ENCODE peak calls at places on chromosome 11, in six cellular contexts. G, C, I, F, V and D are unnamed samples.

GRCh38 chr11:45301537-45302246 is 15.6 kb upstream of the SYT13 start:
- DNase-seq in I (no peak), C (no peak), G (no peak), V (no peak), F (no peak), D (no peak)

GRCh38 chr11:58506935-58507334 is 970 bp downstream of the OR5B21 start:
- DNase-seq in C (no peak), I (no peak), G (no peak), V (no peak), F (no peak), D (no peak)

GRCh38 chr11:19853016-19853415 is 140.4 kb downstream of the NAV2 start:
- DNase-seq in C (no peak), G (no peak), I (no peak), F (no peak), V (no peak), D (no peak)

GRCh38 chr11:65920035-65920802 is 993 bp downstream of the DRAP1 start:
- DNase-seq in I (no peak), F (no peak), V (no peak), G (peak; percentile 84), C (no peak), D (no peak)

GRCh38 chr11:113274708-113275582 is 39.4 kb upstream of the TTC12 start:
- DNase-seq in F (no peak), C (no peak), V (no peak), I (no peak), G (no peak), D (no peak)

GRCh38 chr11:61587951-61588695 is 7.2 kb upstream of the SYT7 start:
- DNase-seq in V (peak; percentile 80), F (peak; percentile 67), I (peak; percentile 22), C (peak; percentile 46), G (peak; percentile 80), D (no peak)

GRCh38 chr11:70145025-70145529 is 58.0 kb upstream of the FADD start:
- DNase-seq in V (no peak), C (no peak), F (no peak), I (no peak), G (no peak), D (no peak)

GRCh38 chr11:32430586-32431357 is 4.6 kb downstream of the WT1 start:
- DNase-seq in V (no peak), C (no peak), G (no peak), F (no peak), I (no peak), D (no peak)

GRCh38 chr11:106156290-106156937 is 79.0 kb downstream of the AASDHPPT start:
- DNase-seq in V (no peak), G (no peak), I (peak; percentile 37), C (peak; percentile 26), F (peak; percentile 34), D (peak; percentile 24)

GRCh38 chr11:134995746-134996145 is 583.7 kb upstream of the B3GAT1 start:
- DNase-seq in I (no peak), V (no peak), G (no peak), F (no peak), C (no peak), D (no peak)

GRCh38 chr11:84384637-84385227 is 1098.6 kb upstream of the CCDC90B start:
- DNase-seq in I (peak; percentile 44), G (no peak), F (peak; percentile 57), V (no peak), C (no peak), D (peak; percentile 65)

GRCh38 chr11:65960824-65961266 is 689 bp upstream of the SART1 start:
- DNase-seq in G (no peak), C (no peak), I (no peak), V (no peak), F (no peak), D (no peak)

GRCh38 chr11:70128435-70128906 is 50.4 kb downstream of the ANO1 start:
- DNase-seq in I (peak; percentile 52), C (peak; percentile 41), F (peak; percentile 74), V (peak; percentile 83), G (no peak), D (no peak)

GRCh38 chr11:13868710-13869403 is 93.7 kb upstream of the SPON1 start:
- DNase-seq in V (no peak), G (no peak), C (peak; percentile 68), F (no peak), I (no peak), D (no peak)

GRCh38 chr11:64809781-64810241 is 540 bp downstream of the MEN1 start:
- DNase-seq in G (no peak), F (peak; percentile 65), C (peak; percentile 12), I (no peak), V (no peak), D (no peak)

GRCh38 chr11:117332843-117333242 is 5.2 kb downstream of the CEP164 start:
- DNase-seq in F (no peak), C (no peak), I (no peak), V (no peak), G (no peak), D (no peak)

GRCh38 chr11:66080055-66080817 is 10.2 kb downstream of the PACS1 start:
- DNase-seq in V (no peak), C (peak; percentile 24), G (peak; percentile 77), F (peak; percentile 51), I (peak; percentile 21), D (no peak)

GRCh38 chr11:118340437-118340836 is 2.1 kb downstream of the CD3D start:
- DNase-seq in F (no peak), C (no peak), G (no peak), V (no peak), I (no peak), D (no peak)
- H3K4me3 ChIP-seq in F (no peak overlapping the region), C (no peak overlapping the region), G (no peak overlapping the region), V (no peak overlapping the region), I (no peak overlapping the region), D (no peak overlapping the region)

GRCh38 chr11:112129656-112130055 is 34.2 kb downstream of the IL18 start:
- DNase-seq in G (no peak), I (no peak), F (no peak), V (no peak), C (no peak), D (no peak)
- H3K27ac ChIP-seq in G (peak overlapping the region; percentile 81), I (no peak overlapping the region), F (no peak overlapping the region), V (no peak overlapping the region), C (peak overlapping the region; percentile 76), D (no peak overlapping the region)

DNA sequence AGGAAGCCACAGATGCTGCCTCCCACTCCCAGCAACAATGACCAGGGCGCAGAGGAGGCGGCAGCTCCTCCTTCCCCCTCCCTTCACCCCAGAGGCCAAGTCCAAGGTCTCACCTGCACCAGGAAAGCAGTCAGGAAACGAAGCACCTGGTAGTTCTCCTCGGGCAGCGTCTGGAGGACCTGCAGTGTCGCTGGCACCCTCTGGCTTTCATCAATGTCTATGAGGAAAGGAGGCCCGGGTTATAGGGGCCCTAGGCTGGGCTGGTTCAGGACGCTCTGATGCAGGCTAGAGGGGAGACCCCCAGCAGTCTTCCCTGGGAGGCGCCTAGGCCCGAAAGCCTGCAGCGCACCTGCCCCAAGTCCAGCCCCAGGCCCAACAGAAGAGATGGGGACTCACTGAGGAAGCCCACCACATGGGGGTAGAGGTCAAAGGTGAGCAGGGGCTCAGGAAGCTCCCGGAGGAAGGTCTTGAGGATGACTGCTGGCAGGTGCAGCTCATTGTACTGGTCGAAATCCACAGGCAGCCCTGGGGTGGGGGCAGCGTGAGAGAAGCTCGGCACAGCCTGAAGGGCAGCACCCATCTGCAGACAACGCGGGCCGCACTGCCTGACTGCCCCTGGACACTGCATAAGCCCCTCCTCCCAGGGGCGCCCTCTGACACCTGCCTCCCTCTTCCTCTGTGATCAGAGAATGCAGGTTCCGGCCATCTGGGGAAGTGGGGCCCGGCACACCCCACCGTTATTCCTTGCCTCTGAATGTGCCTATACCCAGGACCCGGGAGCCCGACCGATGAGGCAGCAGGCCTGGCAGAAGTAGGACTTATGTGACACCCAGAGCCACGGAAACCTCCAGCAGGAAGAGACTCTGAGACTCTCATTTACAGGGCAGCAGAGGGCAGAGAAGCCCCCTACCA is 20.9 kb downstream of the ARHGAP1 start:
- DNase-seq in C (no peak), F (no peak), V (no peak), I (no peak), G (no peak), D (no peak)
- TF ChIP-seq POLR2AphosphoS5 in C (no peak), F (no peak), V (no peak), I (no peak), G (no peak), D (no peak)

DNA sequence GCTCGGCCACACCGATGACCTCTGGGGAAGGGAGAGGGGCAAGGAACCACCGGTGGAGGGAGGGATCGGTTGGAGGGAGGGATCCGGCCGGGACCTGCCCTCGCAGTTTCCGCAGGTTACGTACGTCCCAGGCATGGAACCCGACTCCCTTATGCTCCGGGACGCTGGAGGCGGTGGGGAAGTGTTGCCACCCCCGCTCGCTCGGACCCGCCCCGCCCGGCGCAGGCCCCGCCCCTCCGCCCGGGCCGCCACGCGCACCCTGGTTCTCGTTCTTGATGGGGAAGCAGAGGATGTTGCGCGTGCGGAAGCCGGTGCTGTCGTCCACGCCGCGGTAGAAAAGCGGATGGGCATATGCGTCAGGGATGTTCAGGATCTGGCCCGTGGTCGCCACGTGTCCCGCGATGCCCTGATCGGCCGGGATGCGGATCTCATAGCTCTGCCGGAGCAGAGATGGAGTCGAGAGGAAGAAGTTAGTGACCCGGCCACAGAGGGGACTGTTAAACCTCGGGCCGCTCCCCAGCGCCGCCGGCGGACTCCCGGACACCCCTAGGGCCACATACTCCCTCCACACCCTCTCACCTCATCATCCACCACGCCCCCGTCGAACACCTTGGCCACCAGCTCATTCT is 89.8 kb downstream of the PDE2A start:
- DNase-seq in I (no peak), V (no peak), C (no peak), G (peak; percentile 74), F (peak; percentile 48), D (no peak)
- H3K4me3 ChIP-seq in I (no peak overlapping the region), V (peak overlapping the region; percentile 58), C (no peak overlapping the region), G (peak overlapping the region; percentile 10), F (peak overlapping the region; percentile 9), D (no peak overlapping the region)

DNA sequence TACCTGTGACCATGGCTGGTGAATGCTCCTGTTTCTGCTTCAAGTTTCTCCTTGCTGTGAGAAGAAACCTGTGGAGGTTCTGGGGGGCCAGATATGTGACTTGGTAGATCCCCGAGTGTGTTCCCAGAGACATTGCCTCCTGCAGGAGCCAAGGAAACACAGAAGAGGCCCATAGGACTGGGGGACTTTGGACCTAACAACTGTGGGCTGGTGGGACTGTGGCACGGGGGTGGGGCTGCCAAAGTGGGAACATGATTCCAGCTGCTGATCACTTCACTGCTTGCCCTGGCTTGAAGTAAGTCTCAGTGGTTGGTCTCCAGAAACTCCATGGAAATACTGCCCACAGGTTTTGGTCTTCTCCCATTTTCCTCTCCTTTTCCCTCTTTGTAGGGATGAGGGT is 4.1 kb upstream of the NR1H3 start:
- DNase-seq in V (no peak), C (no peak), G (no peak), I (no peak), F (no peak), D (no peak)
- H3K27ac ChIP-seq in V (peak overlapping the region; percentile 84), C (no peak overlapping the region), G (peak overlapping the region; percentile 79), I (no peak overlapping the region), F (peak overlapping the region; percentile 90), D (no peak overlapping the region)

DNA sequence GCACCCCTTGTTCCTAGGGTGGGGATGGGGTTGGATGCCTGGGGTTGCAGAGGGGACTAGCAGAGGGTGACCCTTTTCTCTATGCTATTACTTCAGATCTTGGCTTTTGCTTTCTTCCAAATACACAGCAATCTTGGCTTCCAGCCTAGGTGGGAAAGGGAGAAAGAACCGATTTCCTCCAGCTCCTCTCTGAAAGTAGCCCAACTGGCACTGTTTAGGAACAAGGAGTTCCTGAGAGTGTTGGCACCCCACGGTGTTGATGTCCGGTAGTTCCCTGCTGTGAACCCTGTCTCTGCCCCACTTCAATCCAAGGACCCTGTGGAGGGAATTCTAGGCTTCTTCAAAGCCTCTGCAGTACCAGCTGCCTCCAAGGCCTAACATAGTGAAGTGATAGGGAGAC is 1.1 kb upstream of the SLC3A2 start:
- DNase-seq in C (no peak), G (no peak), F (peak; percentile 36), I (peak; percentile 43), V (no peak), D (no peak)
- TF ChIP-seq POLR2AphosphoS5 in C (no peak), G (no peak), F (no peak), I (no peak), V (no peak), D (no peak)